ENCODE peak calls at places on chromosome 19, in nine cellular contexts. One of them, this sample, is unnamed.
A peak's percentile ranks its signal among the peaks of the same experiment; 100 is the strongest.

GRCh38 chr19:3190921-3191805 is 5.4 kb downstream of the NCLN start:
- DNase-seq in CD4-positive, alpha-beta T cell: no peak
- DNase-seq in tibial artery: no peak
- DNase-seq in neural progenitor cell: no peak
- DNase-seq in psoas muscle: no peak
- DNase-seq in hepatocyte: no peak
- DNase-seq in GM12878: no peak
- DNase-seq in breast epithelium: no peak
- DNase-seq in fibroblast of lung: no peak
- DNase-seq in this sample: no peak

GRCh38 chr19:3054972-3055740 is 7.1 kb downstream of the TLE5 start:
- DNase-seq in CD4-positive, alpha-beta T cell: no peak
- DNase-seq in tibial artery: no peak
- DNase-seq in neural progenitor cell: no peak
- DNase-seq in psoas muscle: no peak
- DNase-seq in hepatocyte: peak; percentile 71
- DNase-seq in GM12878: no peak
- DNase-seq in breast epithelium: no peak
- DNase-seq in fibroblast of lung: no peak
- DNase-seq in this sample: no peak

GRCh38 chr19:14669940-14670339 is 4.7 kb downstream of the ADGRE3 start:
- DNase-seq in CD4-positive, alpha-beta T cell: no peak
- DNase-seq in tibial artery: no peak
- DNase-seq in neural progenitor cell: no peak
- DNase-seq in psoas muscle: no peak
- DNase-seq in hepatocyte: no peak
- DNase-seq in GM12878: no peak
- DNase-seq in breast epithelium: no peak
- DNase-seq in fibroblast of lung: no peak
- DNase-seq in this sample: no peak

GRCh38 chr19:9370747-9371619 is 8.2 kb downstream of the ZNF177 start:
- DNase-seq in CD4-positive, alpha-beta T cell: no peak
- DNase-seq in tibial artery: no peak
- DNase-seq in neural progenitor cell: no peak
- DNase-seq in psoas muscle: no peak
- DNase-seq in hepatocyte: no peak
- DNase-seq in GM12878: no peak
- DNase-seq in breast epithelium: no peak
- DNase-seq in fibroblast of lung: no peak
- DNase-seq in this sample: no peak

GRCh38 chr19:14519860-14520407 is 1.7 kb upstream of the DNAJB1 start:
- DNase-seq in CD4-positive, alpha-beta T cell: no peak
- DNase-seq in tibial artery: no peak
- DNase-seq in neural progenitor cell: no peak
- DNase-seq in psoas muscle: no peak
- DNase-seq in hepatocyte: no peak
- DNase-seq in GM12878: no peak
- DNase-seq in breast epithelium: no peak
- DNase-seq in fibroblast of lung: peak; percentile 63
- DNase-seq in this sample: no peak

GRCh38 chr19:27821418-27822018 is 1391.4 kb downstream of the UQCRFS1 start:
- DNase-seq in CD4-positive, alpha-beta T cell: no peak
- DNase-seq in tibial artery: no peak
- DNase-seq in neural progenitor cell: no peak
- DNase-seq in psoas muscle: no peak
- DNase-seq in hepatocyte: no peak
- DNase-seq in GM12878: no peak
- DNase-seq in breast epithelium: no peak
- DNase-seq in fibroblast of lung: no peak
- DNase-seq in this sample: no peak

GRCh38 chr19:9323557-9323918 is 441 bp upstream of the ZNF559 start:
- DNase-seq in CD4-positive, alpha-beta T cell: no peak
- DNase-seq in tibial artery: peak; percentile 83
- DNase-seq in neural progenitor cell: no peak
- DNase-seq in psoas muscle: peak; percentile 66
- DNase-seq in hepatocyte: peak; percentile 69
- DNase-seq in GM12878: peak; percentile 32
- DNase-seq in breast epithelium: no peak
- DNase-seq in fibroblast of lung: peak; percentile 90
- DNase-seq in this sample: peak; percentile 39

GRCh38 chr19:19650331-19650730 is 6.9 kb upstream of the GMIP start:
- DNase-seq in CD4-positive, alpha-beta T cell: no peak
- DNase-seq in tibial artery: no peak
- DNase-seq in neural progenitor cell: no peak
- DNase-seq in psoas muscle: no peak
- DNase-seq in hepatocyte: no peak
- DNase-seq in GM12878: no peak
- DNase-seq in breast epithelium: no peak
- DNase-seq in fibroblast of lung: no peak
- DNase-seq in this sample: no peak

GRCh38 chr19:40054632-40055031 is 1.4 kb downstream of the ZNF780B start:
- DNase-seq in CD4-positive, alpha-beta T cell: no peak
- DNase-seq in tibial artery: no peak
- DNase-seq in neural progenitor cell: no peak
- DNase-seq in psoas muscle: no peak
- DNase-seq in hepatocyte: no peak
- DNase-seq in GM12878: no peak
- DNase-seq in breast epithelium: no peak
- DNase-seq in fibroblast of lung: no peak
- DNase-seq in this sample: no peak

GRCh38 chr19:38949580-38950367 is 19.0 kb downstream of the MRPS12 start:
- DNase-seq in CD4-positive, alpha-beta T cell: peak; percentile 79
- DNase-seq in tibial artery: peak; percentile 84
- DNase-seq in neural progenitor cell: peak; percentile 99
- DNase-seq in psoas muscle: peak; percentile 88
- DNase-seq in hepatocyte: peak; percentile 92
- DNase-seq in GM12878: no peak
- DNase-seq in breast epithelium: peak; percentile 87
- DNase-seq in fibroblast of lung: peak; percentile 60
- DNase-seq in this sample: peak; percentile 91

GRCh38 chr19:13208964-13209796 is 59.0 kb downstream of the IER2 start:
- DNase-seq in CD4-positive, alpha-beta T cell: no peak
- DNase-seq in tibial artery: peak; percentile 62
- DNase-seq in neural progenitor cell: no peak
- DNase-seq in psoas muscle: no peak
- DNase-seq in hepatocyte: no peak
- DNase-seq in GM12878: no peak
- DNase-seq in breast epithelium: no peak
- DNase-seq in fibroblast of lung: no peak
- DNase-seq in this sample: no peak

GRCh38 chr19:13961826-13962737 is 9.8 kb downstream of the DCAF15 start:
- DNase-seq in CD4-positive, alpha-beta T cell: no peak
- DNase-seq in tibial artery: no peak
- DNase-seq in neural progenitor cell: peak; percentile 77
- DNase-seq in psoas muscle: no peak
- DNase-seq in hepatocyte: peak; percentile 16
- DNase-seq in GM12878: no peak
- DNase-seq in breast epithelium: no peak
- DNase-seq in fibroblast of lung: peak; percentile 30
- DNase-seq in this sample: no peak

GRCh38 chr19:18386543-18387251 is 739 bp downstream of the GDF15 start:
- DNase-seq in CD4-positive, alpha-beta T cell: no peak
- DNase-seq in tibial artery: no peak
- DNase-seq in neural progenitor cell: no peak
- DNase-seq in psoas muscle: no peak
- DNase-seq in hepatocyte: peak; percentile 11
- DNase-seq in GM12878: no peak
- DNase-seq in breast epithelium: no peak
- DNase-seq in fibroblast of lung: peak; percentile 89
- DNase-seq in this sample: no peak

GRCh38 chr19:19217110-19217509 is 5.4 kb downstream of the NCAN start:
- DNase-seq in CD4-positive, alpha-beta T cell: no peak
- DNase-seq in tibial artery: no peak
- DNase-seq in neural progenitor cell: no peak
- DNase-seq in psoas muscle: no peak
- DNase-seq in hepatocyte: no peak
- DNase-seq in GM12878: no peak
- DNase-seq in breast epithelium: no peak
- DNase-seq in fibroblast of lung: peak; percentile 19
- DNase-seq in this sample: no peak

DNA sequence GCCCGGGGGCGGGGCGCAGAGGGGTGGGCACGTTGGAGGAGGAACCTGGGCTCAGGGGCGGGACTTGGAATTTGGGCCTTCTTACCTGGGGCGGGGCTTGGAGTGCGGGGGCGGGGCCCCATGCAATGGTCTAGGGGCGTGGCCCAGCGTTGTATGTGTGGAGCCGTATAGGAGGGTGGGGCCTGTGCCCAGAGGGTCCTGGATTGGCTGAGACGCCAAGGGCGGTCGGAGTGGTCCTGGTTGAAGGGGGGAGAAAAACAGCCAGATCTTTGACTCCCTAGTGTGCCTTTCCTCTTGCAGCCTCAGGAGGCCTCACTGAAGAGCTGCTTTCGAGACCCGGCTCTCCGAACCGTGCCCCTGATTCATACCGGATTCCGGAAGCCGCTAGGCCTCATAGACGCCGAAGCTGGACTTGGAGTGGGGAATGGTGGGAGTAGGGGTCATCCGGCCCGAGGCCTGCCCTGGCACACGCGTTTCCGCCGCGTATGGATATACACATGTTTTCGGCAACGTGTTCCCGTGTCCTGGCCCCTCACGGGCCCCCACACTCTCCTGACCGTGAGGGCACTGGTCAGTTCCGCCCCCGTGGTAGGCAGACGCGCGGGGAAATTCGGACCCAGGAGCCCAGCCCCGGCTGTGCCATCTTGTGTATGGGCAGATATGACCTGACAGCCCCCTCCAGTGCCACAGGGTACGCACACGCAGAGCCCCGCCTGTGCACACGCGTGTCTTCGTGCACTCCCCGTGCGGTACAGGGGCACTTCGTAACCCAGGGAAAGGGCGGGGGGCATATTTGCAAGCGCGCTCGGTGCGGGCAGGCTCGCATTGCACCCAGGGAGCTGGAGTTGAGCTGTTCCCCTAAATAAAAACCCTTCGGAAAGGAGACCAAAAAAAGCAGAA is 661 bp upstream of the PRR12 start:
- DNase-seq in CD4-positive, alpha-beta T cell: peak; percentile 91
- DNase-seq in tibial artery: peak; percentile 96
- DNase-seq in neural progenitor cell: peak; percentile 99
- DNase-seq in psoas muscle: peak; percentile 93
- DNase-seq in hepatocyte: peak; percentile 98
- DNase-seq in GM12878: peak; percentile 91
- DNase-seq in breast epithelium: peak; percentile 98
- DNase-seq in fibroblast of lung: peak; percentile 96
- DNase-seq in this sample: peak; percentile 93
- TF ChIP-seq CTCF in CD4-positive, alpha-beta T cell: no peak
- TF ChIP-seq CTCF in tibial artery: no peak
- TF ChIP-seq CTCF in neural progenitor cell: no peak
- TF ChIP-seq CTCF in psoas muscle: no peak
- TF ChIP-seq CTCF in hepatocyte: no peak
- TF ChIP-seq CTCF in GM12878: no peak
- TF ChIP-seq CTCF in breast epithelium: no peak
- TF ChIP-seq CTCF in fibroblast of lung: peak; percentile 13
- TF ChIP-seq CTCF in this sample: no peak

DNA sequence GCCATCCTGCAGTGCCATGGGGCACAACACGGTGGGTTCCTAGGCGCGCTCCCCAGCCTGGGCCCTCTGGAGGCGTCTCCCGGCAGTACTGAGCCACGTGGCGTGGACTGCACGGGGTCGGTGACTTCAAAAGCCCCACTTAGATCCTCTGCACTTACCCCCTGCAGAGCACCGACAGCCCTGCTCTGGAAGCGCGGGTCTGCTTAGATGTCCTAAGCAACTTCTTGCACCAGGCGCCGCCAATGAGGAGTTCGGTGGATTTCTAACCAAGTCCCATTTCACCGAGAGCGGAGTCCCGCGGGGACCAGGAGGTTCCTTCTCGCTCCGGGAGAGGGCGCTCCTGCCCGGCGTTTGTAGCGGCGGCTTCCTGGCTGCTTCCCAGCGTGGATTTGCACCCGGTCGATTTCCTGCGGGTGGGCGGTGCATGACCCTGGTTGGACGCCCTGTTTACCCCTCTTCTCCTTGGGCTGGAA is 25.2 kb upstream of the ZNF845 start:
- DNase-seq in CD4-positive, alpha-beta T cell: no peak
- DNase-seq in tibial artery: no peak
- DNase-seq in neural progenitor cell: peak; percentile 67
- DNase-seq in psoas muscle: no peak
- DNase-seq in hepatocyte: peak; percentile 55
- DNase-seq in GM12878: no peak
- DNase-seq in breast epithelium: no peak
- DNase-seq in fibroblast of lung: peak; percentile 9
- DNase-seq in this sample: peak; percentile 29
- H3K27me3 ChIP-seq in CD4-positive, alpha-beta T cell: peaks cover 7% of the 10 kb centered on the region
- H3K27me3 ChIP-seq in tibial artery: peaks cover 35% of the 10 kb centered on the region
- H3K27me3 ChIP-seq in neural progenitor cell: peaks cover 58% of the 10 kb centered on the region
- H3K27me3 ChIP-seq in psoas muscle: peaks cover 3% of the 10 kb centered on the region
- H3K27me3 ChIP-seq in hepatocyte: no peaks in the 10 kb centered on the region
- H3K27me3 ChIP-seq in GM12878: no peaks in the 10 kb centered on the region
- H3K27me3 ChIP-seq in breast epithelium: peaks cover 3% of the 10 kb centered on the region
- H3K27me3 ChIP-seq in fibroblast of lung: no peaks in the 10 kb centered on the region
- H3K27me3 ChIP-seq in this sample: peaks cover 3% of the 10 kb centered on the region

GRCh38 chr19:10532457-10532856 is 11.2 kb upstream of the ATG4D start:
- DNase-seq in CD4-positive, alpha-beta T cell: no peak
- DNase-seq in tibial artery: no peak
- DNase-seq in neural progenitor cell: no peak
- DNase-seq in psoas muscle: no peak
- DNase-seq in hepatocyte: no peak
- DNase-seq in GM12878: no peak
- DNase-seq in breast epithelium: no peak
- DNase-seq in fibroblast of lung: no peak
- DNase-seq in this sample: no peak
- H3K27ac ChIP-seq in CD4-positive, alpha-beta T cell: no peak overlapping the region
- H3K27ac ChIP-seq in tibial artery: no peak overlapping the region
- H3K27ac ChIP-seq in neural progenitor cell: no peak overlapping the region
- H3K27ac ChIP-seq in psoas muscle: no peak overlapping the region
- H3K27ac ChIP-seq in hepatocyte: no peak overlapping the region
- H3K27ac ChIP-seq in GM12878: no peak overlapping the region
- H3K27ac ChIP-seq in breast epithelium: no peak overlapping the region
- H3K27ac ChIP-seq in fibroblast of lung: no peak overlapping the region
- H3K27ac ChIP-seq in this sample: no peak overlapping the region

GRCh38 chr19:1315470-1316166 is 29.9 kb downstream of the EFNA2 start:
- DNase-seq in CD4-positive, alpha-beta T cell: peak; percentile 26
- DNase-seq in tibial artery: no peak
- DNase-seq in neural progenitor cell: peak; percentile 77
- DNase-seq in psoas muscle: peak; percentile 73
- DNase-seq in hepatocyte: peak; percentile 76
- DNase-seq in GM12878: no peak
- DNase-seq in breast epithelium: no peak
- DNase-seq in fibroblast of lung: peak; percentile 40
- DNase-seq in this sample: peak; percentile 81
- TF ChIP-seq CTCF in CD4-positive, alpha-beta T cell: peak; percentile 18
- TF ChIP-seq CTCF in tibial artery: peak; percentile 50
- TF ChIP-seq CTCF in neural progenitor cell: peak; percentile 72
- TF ChIP-seq CTCF in psoas muscle: peak; percentile 59
- TF ChIP-seq CTCF in hepatocyte: peak; percentile 83
- TF ChIP-seq CTCF in GM12878: peak; percentile 69
- TF ChIP-seq CTCF in breast epithelium: peak; percentile 61
- TF ChIP-seq CTCF in fibroblast of lung: peak; percentile 28
- TF ChIP-seq CTCF in this sample: peak; percentile 86

GRCh38 chr19:29015569-29015968 is 197.4 kb downstream of the UQCRFS1 start:
- DNase-seq in CD4-positive, alpha-beta T cell: no peak
- DNase-seq in tibial artery: no peak
- DNase-seq in neural progenitor cell: no peak
- DNase-seq in psoas muscle: no peak
- DNase-seq in hepatocyte: no peak
- DNase-seq in GM12878: no peak
- DNase-seq in breast epithelium: no peak
- DNase-seq in fibroblast of lung: no peak
- DNase-seq in this sample: no peak
- H3K27me3 ChIP-seq in CD4-positive, alpha-beta T cell: no peaks in the 10 kb centered on the region
- H3K27me3 ChIP-seq in tibial artery: no peaks in the 10 kb centered on the region
- H3K27me3 ChIP-seq in neural progenitor cell: peaks cover 10% of the 10 kb centered on the region
- H3K27me3 ChIP-seq in psoas muscle: peaks cover 27% of the 10 kb centered on the region
- H3K27me3 ChIP-seq in hepatocyte: no peaks in the 10 kb centered on the region
- H3K27me3 ChIP-seq in GM12878: no peaks in the 10 kb centered on the region
- H3K27me3 ChIP-seq in breast epithelium: no peaks in the 10 kb centered on the region
- H3K27me3 ChIP-seq in fibroblast of lung: peaks cover 5% of the 10 kb centered on the region
- H3K27me3 ChIP-seq in this sample: peaks cover 3% of the 10 kb centered on the region

This sample was measured in dorsolateral prefrontal cortex.